ENCODE peak calls at places on chromosomes 1 and 21, in six cellular contexts. N, O, Q, D, V and C are unnamed samples.

GRCh38 chr1:224433041-224433670 is 1.4 kb downstream of the WDR26 start:
- DNase-seq in N (peak; percentile 47), O (no peak), Q (peak; percentile 59), V (no peak), D (no peak), C (peak; percentile 27)

GRCh38 chr21:35350965-35351364 is 301.9 kb upstream of the RUNX1 start:
- DNase-seq in D (no peak), N (no peak), Q (no peak), O (no peak), V (no peak), C (no peak)

GRCh38 chr1:11804666-11805453 is 904 bp downstream of the MTHFR start:
- DNase-seq in V (no peak), D (no peak), Q (peak; percentile 31), N (peak; percentile 95), O (no peak), C (peak; percentile 47)

GRCh38 chr1:178651742-178652141 is 73.3 kb upstream of the RALGPS2 start:
- DNase-seq in V (no peak), Q (no peak), D (no peak), O (no peak), N (no peak), C (no peak)

GRCh38 chr1:233261206-233261605 is 34.3 kb downstream of the PCNX2 start:
- DNase-seq in D (peak; percentile 49), Q (no peak), N (no peak), O (peak; percentile 38), V (peak; percentile 11), C (no peak)

GRCh38 chr1:209607102-209607794 is 23.7 kb downstream of the CAMK1G start:
- DNase-seq in Q (no peak), V (peak; percentile 48), N (no peak), O (peak; percentile 44), D (no peak), C (no peak)

GRCh38 chr1:71463144-71463543 is 382.3 kb upstream of the ZRANB2 start:
- DNase-seq in O (no peak), V (no peak), N (no peak), Q (no peak), D (no peak), C (no peak)

GRCh38 chr1:41810446-41810845 is 108.3 kb downstream of the HIVEP3 start:
- DNase-seq in D (no peak), O (peak; percentile 6), Q (peak; percentile 41), V (no peak), N (peak; percentile 47), C (peak; percentile 72)

GRCh38 chr1:162381383-162381782 is at the start of gene C1orf226:
- DNase-seq in Q (no peak), O (peak; percentile 71), D (no peak), N (no peak), V (no peak), C (no peak)

GRCh38 chr1:5111581-5111980 is 457.2 kb downstream of the AJAP1 start:
- DNase-seq in V (no peak), D (no peak), O (no peak), N (no peak), Q (no peak), C (peak; percentile 3)
- TF ChIP-seq MAX in V (no peak), D (no peak), O (no peak), N (no peak), Q (no peak), C (no peak)

DNA sequence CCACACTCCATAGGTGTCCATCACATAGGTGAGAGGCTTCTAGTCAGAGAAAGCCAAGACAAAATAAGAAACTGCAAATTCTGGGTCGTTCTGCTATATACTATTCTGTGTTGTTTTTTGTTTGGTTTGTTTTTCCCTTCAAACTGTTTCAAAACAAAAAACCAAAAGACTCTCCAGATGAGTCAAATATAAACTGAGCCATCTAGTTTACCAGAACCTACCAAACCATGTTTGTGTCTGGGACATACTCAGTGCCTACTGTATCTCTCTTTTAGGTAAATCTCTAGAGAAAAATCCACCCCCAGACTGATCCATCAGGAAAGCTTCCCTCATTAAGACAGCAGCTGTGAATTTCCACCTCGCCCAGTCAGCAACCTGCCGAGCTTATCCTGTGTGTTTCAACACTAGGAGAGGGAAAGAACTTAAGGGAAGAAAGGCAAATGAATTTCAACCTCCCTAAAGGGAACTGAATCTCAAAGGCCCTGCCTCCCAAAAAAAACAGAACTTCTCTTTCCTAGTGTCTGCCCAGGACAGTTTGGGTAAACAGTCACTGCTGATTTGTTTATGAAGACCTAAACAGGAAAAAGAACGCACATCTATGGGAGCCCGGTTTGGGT is 17.2 kb downstream of the PPT1 start:
- DNase-seq in O (no peak), N (no peak), Q (no peak), D (no peak), V (no peak), C (no peak)
- TF ChIP-seq MYC in O (no peak), N (no peak), Q (no peak), D (no peak), V (no peak), C (no peak)

GRCh38 chr1:110547017-110547416 is 28.0 kb upstream of the KCNA10 start:
- DNase-seq in O (no peak), D (no peak), V (no peak), Q (no peak), N (peak; percentile 12), C (no peak)

GRCh38 chr1:110544753-110545152 is 25.8 kb upstream of the KCNA10 start:
- DNase-seq in N (no peak), V (no peak), Q (no peak), D (no peak), O (no peak), C (no peak)

GRCh38 chr1:110551278-110551809 is 32.4 kb upstream of the KCNA10 start:
- DNase-seq in O (no peak), N (no peak), Q (no peak), V (no peak), D (no peak), C (no peak)

GRCh38 chr1:110545492-110545891 is 26.5 kb upstream of the KCNA10 start:
- DNase-seq in V (no peak), D (no peak), N (no peak), Q (no peak), O (no peak), C (no peak)

DNA sequence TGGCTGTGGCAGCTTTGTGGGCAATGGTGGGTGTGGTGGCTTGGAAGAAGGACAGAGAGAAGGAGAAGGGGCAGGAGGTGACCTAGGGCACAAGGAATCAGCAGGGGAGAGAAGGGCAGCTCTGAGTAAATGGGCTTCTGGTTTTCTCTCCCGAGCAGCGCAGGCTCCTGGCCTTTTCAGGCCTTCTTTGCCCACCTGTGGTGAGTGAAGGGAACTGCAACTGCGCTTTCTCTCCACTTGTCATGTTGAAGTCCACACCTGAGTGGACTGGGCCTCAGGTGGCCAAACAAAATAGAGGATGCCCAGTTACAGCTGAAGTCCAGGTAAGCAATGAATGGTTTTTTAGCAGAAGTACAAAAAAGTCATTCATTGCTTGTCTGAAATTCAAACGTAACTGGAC is 29.4 kb upstream of the KCNA10 start:
- DNase-seq in N (peak; percentile 53), D (peak; percentile 41), V (no peak), Q (no peak), O (peak; percentile 37), C (peak; percentile 15)
- TF ChIP-seq CTCF in N (peak; percentile 70), D (peak; percentile 40), V (peak; percentile 60), Q (no peak), O (peak; percentile 18), C (peak; percentile 38)

GRCh38 chr1:106249365-106249764 is 807.1 kb upstream of the PRMT6 start:
- DNase-seq in O (no peak), N (no peak), Q (no peak), V (no peak), D (no peak), C (no peak)
- TF ChIP-seq MAX in O (no peak), N (no peak), Q (no peak), V (no peak), D (no peak), C (no peak)

DNA sequence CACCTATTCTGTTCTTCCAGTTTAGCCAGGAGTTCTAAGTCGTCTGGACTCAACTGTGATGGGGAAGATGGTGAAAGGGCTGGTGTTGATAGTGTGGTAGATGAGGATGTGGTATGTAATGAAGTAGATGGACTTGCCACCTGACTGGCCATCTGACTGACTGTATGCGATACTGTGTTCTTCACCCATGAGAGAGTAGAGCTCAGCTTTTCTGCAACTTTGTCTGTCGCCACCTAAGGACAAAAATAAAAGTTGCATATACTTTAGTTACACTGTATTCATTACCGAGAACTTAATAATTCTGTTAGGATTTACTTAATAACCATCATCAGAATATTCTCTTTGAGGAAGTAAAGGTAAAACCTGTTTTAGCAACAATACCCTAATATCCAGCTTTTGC is 48.5 kb downstream of the EVI5 start:
- DNase-seq in O (peak; percentile 41), Q (peak; percentile 23), N (peak; percentile 26), D (no peak), V (no peak), C (peak; percentile 46)
- TF ChIP-seq MYC in O (no peak), Q (no peak), N (no peak), D (no peak), V (no peak), C (no peak)

GRCh38 chr1:10514490-10515235 is 39.9 kb downstream of the PEX14 start:
- DNase-seq in V (no peak), Q (no peak), O (peak; percentile 49), N (peak; percentile 65), D (peak; percentile 47), C (peak; percentile 76)
- TF ChIP-seq CTCF in V (peak; percentile 56), Q (no peak), O (peak; percentile 59), N (peak; percentile 64), D (peak; percentile 83), C (peak; percentile 62)

GRCh38 chr1:231334952-231335351 is 2.7 kb downstream of the EXOC8 start:
- DNase-seq in O (no peak), V (no peak), D (no peak), Q (no peak), N (peak; percentile 22), C (no peak)

GRCh38 chr1:231332761-231333160 is 4.9 kb downstream of the EXOC8 start:
- DNase-seq in N (no peak), O (no peak), Q (no peak), V (no peak), D (no peak), C (no peak)

GRCh38 chr1:231337043-231337471 is 595 bp downstream of the EXOC8 start:
- DNase-seq in Q (no peak), V (no peak), D (no peak), N (peak; percentile 40), O (no peak), C (no peak)

GRCh38 chr1:231335663-231336602 is 1.7 kb downstream of the EXOC8 start:
- DNase-seq in O (no peak), N (peak; percentile 46), D (peak; percentile 29), Q (no peak), V (no peak), C (peak; percentile 48)

GRCh38 chr1:231334079-231334666 is 3.5 kb downstream of the EXOC8 start:
- DNase-seq in V (peak; percentile 21), N (no peak), O (no peak), Q (no peak), D (no peak), C (no peak)
- TF ChIP-seq MAX in V (no peak), N (no peak), O (no peak), Q (no peak), D (no peak), C (no peak)

DNA sequence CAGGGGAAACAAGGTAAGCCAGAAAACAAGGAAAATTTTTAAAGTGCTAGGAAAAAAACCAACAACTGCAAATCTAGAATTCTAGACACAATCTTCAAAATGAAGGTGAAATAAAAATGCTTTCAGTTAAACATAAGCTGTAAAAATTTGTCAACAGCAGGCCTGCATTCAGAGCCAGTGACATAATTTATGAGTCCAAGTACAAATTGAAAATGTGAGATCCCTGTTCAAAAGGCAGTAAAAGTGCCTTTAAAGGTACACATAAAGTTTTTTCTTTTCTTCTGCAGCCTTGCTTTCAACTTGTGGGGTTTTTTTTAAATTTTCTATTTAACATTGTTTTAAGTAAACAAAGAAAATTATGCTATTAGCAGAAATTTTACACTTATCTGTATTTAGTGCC is 37.4 kb downstream of the DENND2C start:
- DNase-seq in V (no peak), Q (no peak), D (no peak), N (no peak), O (no peak), C (no peak)
- TF ChIP-seq MYC in V (no peak), Q (no peak), D (no peak), N (no peak), O (no peak), C (no peak)

GRCh38 chr1:27430903-27431653 is 38.7 kb downstream of the GPR3 start:
- DNase-seq in Q (peak; percentile 77), V (no peak), O (no peak), N (peak; percentile 51), D (no peak), C (peak; percentile 64)
- TF ChIP-seq CTCF in Q (no peak), V (no peak), O (no peak), N (no peak), D (no peak), C (no peak)